ENCODE peak calls at places on chromosomes 2 and 18, in five cellular contexts. W, X, R, J and K are unnamed samples. For H3K4me1, the result is how much of the 10 kb centered on the place peaks cover.

GRCh38 chr2:120703330-120703994 is 32.2 kb upstream of the GLI2 start:
- DNase-seq in W (no peak), X (peak), R (no peak), J (peak), K (no peak)

GRCh38 chr18:58298251-58299134 is 254.5 kb downstream of the NEDD4L start:
- DNase-seq in W (no peak), X (no peak), R (no peak), J (no peak), K (no peak)

GRCh38 chr2:187934692-187935091 is 357.0 kb upstream of the GULP1 start:
- DNase-seq in W (no peak), X (no peak), R (no peak), J (no peak), K (no peak)

GRCh38 chr2:142865924-142866323 is 11.5 kb upstream of the KYNU start:
- DNase-seq in W (no peak), X (no peak), R (no peak), J (no peak), K (no peak)

GRCh38 chr2:72130671-72131360 is 16.8 kb downstream of the CYP26B1 start:
- DNase-seq in W (no peak), X (no peak), R (no peak), J (no peak), K (no peak)

GRCh38 chr2:133456156-133456555 is 112.1 kb downstream of the NCKAP5 start:
- DNase-seq in W (no peak), X (no peak), R (no peak), J (no peak), K (no peak)

GRCh38 chr2:39837856-39838453 is 58.9 kb upstream of the THUMPD2 start:
- DNase-seq in W (no peak), X (peak), R (no peak), J (no peak), K (no peak)

GRCh38 chr2:223979730-223980396 is 22.6 kb downstream of the MRPL44 start:
- DNase-seq in W (no peak), X (no peak), R (no peak), J (no peak), K (no peak)

GRCh38 chr2:10329584-10329879 is 26.8 kb downstream of the HPCAL1 start:
- DNase-seq in W (no peak), X (no peak), R (no peak), J (no peak), K (no peak)

GRCh38 chr2:160956243-160956802 is 203.9 kb upstream of the TANK start:
- DNase-seq in W (peak), X (no peak), R (peak), J (no peak), K (peak)

GRCh38 chr18:31649894-31650719 is 34.3 kb downstream of the B4GALT6 start:
- DNase-seq in W (no peak), X (no peak), R (no peak), J (no peak), K (no peak)

GRCh38 chr18:23422751-23423418 is 30.2 kb upstream of the RIOK3 start:
- DNase-seq in W (peak), X (no peak), R (peak), J (peak), K (peak)

GRCh38 chr2:108923019-108923700 is 65.9 kb downstream of the EDAR start:
- DNase-seq in W (no peak), X (no peak), R (no peak), J (peak), K (no peak)

GRCh38 chr2:42084231-42084671 is 36.4 kb downstream of the PKDCC start:
- DNase-seq in W (peak), X (no peak), R (peak), J (no peak), K (no peak)

GRCh38 chr2:205995260-205995659 is 90.7 kb downstream of the INO80D start:
- DNase-seq in W (no peak), X (no peak), R (no peak), J (no peak), K (no peak)

GRCh38 chr18:68916734-68917133 is 118.9 kb downstream of the CCDC102B start:
- DNase-seq in W (no peak), X (peak), R (no peak), J (no peak), K (no peak)

GRCh38 chr2:199484927-199485326 is 27.2 kb upstream of the SATB2 start:
- DNase-seq in W (no peak), X (no peak), R (no peak), J (no peak), K (no peak)

GRCh38 chr2:69163109-69163508 is 150.1 kb downstream of the ANTXR1 start:
- DNase-seq in W (no peak), X (peak), R (no peak), J (no peak), K (no peak)

GRCh38 chr18:77004555-77005380 is 127.8 kb downstream of the MBP start:
- DNase-seq in W (no peak), X (no peak), R (no peak), J (peak), K (no peak)

GRCh38 chr2:70569559-70569958 is 15.9 kb upstream of the TGFA start:
- DNase-seq in W (no peak), X (no peak), R (no peak), J (no peak), K (no peak)

GRCh38 chr2:143489135-143489534 is 359.9 kb downstream of the ARHGAP15 start:
- DNase-seq in W (no peak), X (no peak), R (no peak), J (no peak), K (no peak)

GRCh38 chr2:44974064-44974715 is 32.7 kb downstream of the SIX3 start:
- DNase-seq in W (no peak), X (no peak), R (no peak), J (no peak), K (no peak)

GRCh38 chr18:29979884-29980283 is 1062.7 kb downstream of the DSC3 start:
- DNase-seq in W (no peak), X (no peak), R (no peak), J (no peak), K (no peak)

GRCh38 chr2:231701456-231702373 is 6.6 kb upstream of the PTMA start:
- DNase-seq in W (peak), X (no peak), R (no peak), J (peak), K (no peak)
- TF ChIP-seq CTCF in W (no peak), X (no peak), R (no peak), J (no peak), K (no peak)

DNA sequence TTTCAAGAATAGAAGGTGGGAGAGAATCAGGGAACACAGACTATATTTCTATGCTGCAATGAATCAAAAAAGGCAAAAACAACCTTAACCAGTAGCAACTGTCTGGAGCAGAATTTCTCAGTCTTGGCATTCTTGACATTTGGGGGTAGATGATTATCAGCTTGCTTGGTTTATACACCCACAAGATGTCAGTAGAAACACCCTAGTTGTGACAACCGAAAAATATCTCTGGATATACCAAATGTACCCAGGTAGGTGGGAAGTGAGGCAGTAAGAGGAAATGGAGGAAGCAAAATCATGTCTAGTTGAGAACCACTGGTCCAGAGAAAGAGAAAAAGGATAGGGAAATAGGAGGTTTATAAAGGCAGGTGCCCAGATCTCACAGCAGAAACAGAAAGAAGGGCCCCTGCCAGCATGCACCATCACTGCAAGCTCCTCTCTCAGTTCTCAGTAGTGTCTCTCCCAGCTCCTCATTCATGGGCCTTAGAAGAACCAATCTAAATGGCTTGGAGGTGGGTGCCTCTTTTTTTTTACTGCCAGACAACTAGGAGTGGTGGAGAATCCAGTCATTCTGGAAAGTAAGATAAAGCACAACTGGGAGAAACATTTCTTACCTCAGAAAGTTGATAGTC is 50.4 kb downstream of the MBD2 start:
- DNase-seq in W (no peak), X (no peak), R (no peak), J (no peak), K (no peak)
- H3K4me3 ChIP-seq in W (no peak), X (no peak), R (no peak), J (no peak), K (no peak)

GRCh38 chr2:219127236-219127635 is 33.4 kb downstream of the NHEJ1 start:
- DNase-seq in W (no peak), X (no peak), R (no peak), J (no peak), K (no peak)

GRCh38 chr2:219125886-219126270 is 34.7 kb downstream of the NHEJ1 start:
- DNase-seq in W (no peak), X (no peak), R (no peak), J (no peak), K (no peak)

GRCh38 chr2:219125225-219125885 is 35.3 kb downstream of the NHEJ1 start:
- DNase-seq in W (peak), X (no peak), R (peak), J (peak), K (no peak)

GRCh38 chr2:219128401-219128800 is 32.2 kb downstream of the NHEJ1 start:
- DNase-seq in W (no peak), X (no peak), R (no peak), J (no peak), K (no peak)

GRCh38 chr2:219126555-219126954 is 34.1 kb downstream of the NHEJ1 start:
- DNase-seq in W (no peak), X (no peak), R (no peak), J (no peak), K (no peak)
- H3K4me1 ChIP-seq in W (under half), X (under half), R (under half), J (under half), K (under half)

GRCh38 chr18:52869942-52870907 is 530.2 kb downstream of the DCC start:
- DNase-seq in W (no peak), X (no peak), R (no peak), J (no peak), K (no peak)
- TF ChIP-seq CTCF in W (no peak), X (no peak), R (peak), J (peak), K (no peak)

GRCh38 chr2:45342-46130 is 769 bp downstream of the FAM110C start:
- DNase-seq in W (no peak), X (no peak), R (no peak), J (peak), K (no peak)

GRCh38 chr2:46131-46470 is 204 bp downstream of the FAM110C start:
- DNase-seq in W (no peak), X (no peak), R (no peak), J (peak), K (no peak)

GRCh38 chr2:44748-45341 is 1.5 kb downstream of the FAM110C start:
- DNase-seq in W (no peak), X (no peak), R (no peak), J (no peak), K (no peak)

GRCh38 chr2:46471-47345 is at the start of gene FAM110C:
- DNase-seq in W (no peak), X (no peak), R (peak), J (peak), K (peak)

GRCh38 chr2:47346-48218 is 1.3 kb upstream of the FAM110C start:
- DNase-seq in W (no peak), X (no peak), R (no peak), J (no peak), K (no peak)
- H3K4me3 ChIP-seq in W (peak), X (no peak), R (peak), J (peak), K (peak)